ENCODE peak calls at places on chromosomes 16 and 17, in four cellular contexts. O, X, Y and I are unnamed samples.

GRCh38 chr17:74715144-74715543 is 2.4 kb upstream of the CD300LF start:
- DNase-seq in O (no peak), Y (no peak), X (no peak), I (no peak)

GRCh38 chr16:56918467-56919012 is 13.4 kb upstream of the HERPUD1 start:
- DNase-seq in Y (no peak), X (no peak), O (no peak), I (no peak)

GRCh38 chr17:64154321-64155089 is 24.6 kb upstream of the ERN1 start:
- DNase-seq in Y (no peak), O (no peak), X (no peak), I (no peak)

GRCh38 chr17:82985973-82986372 is 93.4 kb upstream of the METRNL start:
- DNase-seq in Y (no peak), X (peak), O (no peak), I (no peak)

GRCh38 chr17:6555331-6556120 is 829 bp downstream of the PITPNM3 start:
- DNase-seq in O (peak), Y (no peak), X (no peak), I (no peak)

GRCh38 chr16:85002099-85002541 is 9.2 kb downstream of the ZDHHC7 start:
- DNase-seq in Y (no peak), X (no peak), O (peak), I (no peak)

GRCh38 chr17:6471531-6472465 is 27.5 kb downstream of the PIMREG start:
- DNase-seq in X (no peak), Y (no peak), O (peak), I (peak)

GRCh38 chr16:53809088-53809951 is 105.4 kb downstream of the FTO start:
- DNase-seq in O (no peak), Y (peak), X (no peak), I (peak)

GRCh38 chr17:43448720-43449469 is 34.9 kb upstream of the DHX8 start:
- DNase-seq in Y (no peak), O (no peak), X (no peak), I (no peak)

GRCh38 chr17:4788807-4789700 is at the start of gene GLTPD2:
- DNase-seq in O (no peak), Y (no peak), X (no peak), I (no peak)

GRCh38 chr17:34252138-34252889 is 2.8 kb upstream of the CCL2 start:
- DNase-seq in X (no peak), Y (no peak), O (peak), I (peak)

GRCh38 chr17:50785126-50785525 is 17.8 kb upstream of the ANKRD40CL start:
- DNase-seq in O (no peak), X (no peak), Y (no peak), I (no peak)

GRCh38 chr17:58747674-58748073 is 8.0 kb upstream of the PPM1E start:
- DNase-seq in O (no peak), Y (no peak), X (no peak), I (no peak)

GRCh38 chr16:61289141-61289540 is 747.1 kb downstream of the CDH8 start:
- DNase-seq in Y (no peak), O (no peak), X (no peak), I (no peak)

GRCh38 chr17:48894886-48895285 is 2.3 kb downstream of the ATP5MC1 start:
- DNase-seq in X (no peak), O (no peak), Y (no peak), I (no peak)

GRCh38 chr16:87765473-87765775 is 362 bp downstream of the KLHDC4 start:
- DNase-seq in O (peak), X (peak), Y (no peak), I (peak)

GRCh38 chr17:51653902-51654301 is 393.6 kb downstream of the UTP18 start:
- DNase-seq in O (no peak), Y (no peak), X (no peak), I (no peak)